ENCODE peak calls at places on chromosomes 12 and 14, in seven cellular contexts. C, L, J, V, M, B and Q are unnamed samples.

GRCh38 chr14:69636051-69636639 is 24.7 kb downstream of the SUSD6 start:
- DNase-seq in C (no peak), L (no peak), J (no peak), V (no peak), M (no peak), B (no peak), Q (peak)

GRCh38 chr12:6145584-6145983 is 21.1 kb upstream of the VWF start:
- DNase-seq in C (no peak), L (no peak), J (no peak), V (no peak), M (no peak), B (no peak), Q (no peak)

GRCh38 chr14:92737206-92737605 is 11.2 kb downstream of the LGMN start:
- DNase-seq in C (no peak), L (no peak), J (no peak), V (no peak), M (no peak), B (no peak), Q (no peak)

GRCh38 chr14:92579244-92579643 is 65.7 kb downstream of the RIN3 start:
- DNase-seq in C (no peak), L (no peak), J (no peak), V (peak), M (no peak), B (no peak), Q (no peak)

GRCh38 chr12:62934799-62935674 is at the start of gene PPM1H:
- DNase-seq in C (peak), L (peak), J (peak), V (peak), M (peak), B (peak), Q (peak)

GRCh38 chr12:52239767-52240166 is 6.7 kb downstream of the KRT7 start:
- DNase-seq in C (peak), L (no peak), J (no peak), V (no peak), M (no peak), B (no peak), Q (peak)

GRCh38 chr12:6460751-6461371 is 9.0 kb downstream of the TAPBPL start:
- DNase-seq in C (no peak), L (no peak), J (no peak), V (no peak), M (no peak), B (no peak), Q (no peak)

GRCh38 chr12:106345739-106346138 is 11.8 kb upstream of the POLR3B start:
- DNase-seq in C (no peak), L (peak), J (no peak), V (peak), M (no peak), B (peak), Q (peak)

GRCh38 chr12:51923506-51924365 is 16.4 kb downstream of the ACVRL1 start:
- DNase-seq in C (peak), L (no peak), J (peak), V (no peak), M (peak), B (no peak), Q (peak)

GRCh38 chr14:61280526-61281185 is 482 bp downstream of the TMEM30B start:
- DNase-seq in C (peak), L (peak), J (peak), V (no peak), M (peak), B (no peak), Q (peak)

GRCh38 chr12:116459921-116460666 is 99.1 kb upstream of the MAP1LC3B2 start:
- DNase-seq in C (no peak), L (no peak), J (no peak), V (peak), M (no peak), B (no peak), Q (no peak)

GRCh38 chr14:50813544-50813863 is 17.5 kb downstream of the NIN start:
- DNase-seq in C (no peak), L (no peak), J (no peak), V (no peak), M (no peak), B (no peak), Q (no peak)

GRCh38 chr12:75444444-75445136 is 36.0 kb upstream of the GLIPR1 start:
- DNase-seq in C (no peak), L (peak), J (no peak), V (peak), M (no peak), B (no peak), Q (no peak)

GRCh38 chr12:57147641-57147944 is 174 bp upstream of the LRP1-AS start:
- DNase-seq in C (no peak), L (no peak), J (peak), V (peak), M (no peak), B (no peak), Q (no peak)

GRCh38 chr12:47945341-47945728 is 18.1 kb upstream of the TMEM106C start:
- DNase-seq in C (no peak), L (no peak), J (no peak), V (no peak), M (no peak), B (no peak), Q (no peak)

GRCh38 chr12:48025281-48025680 is 21.0 kb upstream of the COL2A1 start:
- DNase-seq in C (no peak), L (no peak), J (no peak), V (no peak), M (no peak), B (no peak), Q (no peak)

GRCh38 chr14:105452963-105453362 is 21.7 kb upstream of the CRIP2 start:
- DNase-seq in C (no peak), L (no peak), J (no peak), V (no peak), M (no peak), B (no peak), Q (no peak)

GRCh38 chr12:64618953-64619590 is 8.8 kb downstream of the RASSF3 start:
- DNase-seq in C (no peak), L (peak), J (no peak), V (peak), M (no peak), B (peak), Q (peak)

GRCh38 chr12:52949413-52950331 is 754 bp downstream of the KRT18 start:
- DNase-seq in C (peak), L (peak), J (no peak), V (peak), M (peak), B (peak), Q (peak)

GRCh38 chr14:40601063-40601462 is 1005.6 kb upstream of the LRFN5 start:
- DNase-seq in C (no peak), L (no peak), J (no peak), V (no peak), M (no peak), B (no peak), Q (no peak)